ENCODE peak calls at places on chromosomes 5 and 9, in nine cellular contexts. S is PC-9; E is fibroblast of lung; K is CD4-positive, alpha-beta T cell; T is hepatocyte; F is A549; H is upper lobe of right lung; U is adipocyte; I is mucosa of descending colon. A is an unnamed sample. For H3K9me3, the result is how much of the 10 kb centered on the place peaks cover.

GRCh38 chr5:56415356-56415765 is 182.2 kb upstream of the ANKRD55 start:
- DNase-seq in T (peak), K (no peak), U (peak), E (peak), F (no peak), S (peak), H (no peak), I (peak), A (no peak)

GRCh38 chr9:99259231-99259918 is 37.3 kb downstream of the SEC61B start:
- DNase-seq in H (peak), K (peak), U (peak), I (peak), F (no peak), T (peak), S (peak), E (peak), A (peak)

GRCh38 chr9:93949694-93950449 is 5.3 kb downstream of the BARX1 start:
- DNase-seq in E (no peak), H (no peak), K (no peak), U (peak), I (no peak), T (no peak), F (no peak), S (no peak), A (no peak)

GRCh38 chr5:79636981-79637733 is 24.9 kb downstream of the TENT2 start:
- DNase-seq in T (no peak), H (no peak), F (no peak), E (no peak), K (no peak), S (no peak), I (no peak), U (peak), A (no peak)

GRCh38 chr5:127515693-127516440 is 1.6 kb upstream of the PRRC1 start:
- DNase-seq in E (no peak), S (no peak), H (no peak), T (no peak), K (no peak), I (no peak), F (no peak), U (no peak), A (no peak)

GRCh38 chr9:126164796-126165525 is 161.7 kb upstream of the MVB12B start:
- DNase-seq in F (no peak), E (no peak), S (no peak), T (no peak), I (no peak), K (no peak), H (peak), U (no peak), A (no peak)

GRCh38 chr5:139019880-139020279 is 144.7 kb upstream of the LRRTM2 start:
- DNase-seq in I (no peak), E (no peak), K (no peak), U (no peak), F (no peak), H (no peak), T (peak), S (no peak), A (no peak)

GRCh38 chr5:55932700-55933099 is 62.1 kb downstream of the IL6ST start:
- DNase-seq in F (no peak), I (no peak), T (no peak), K (no peak), U (no peak), S (no peak), E (no peak), H (no peak), A (no peak)

GRCh38 chr5:72654231-72654630 is 147.0 kb upstream of the ZNF366 start:
- DNase-seq in H (no peak), F (no peak), U (no peak), I (no peak), E (no peak), T (no peak), S (no peak), K (no peak), A (no peak)

GRCh38 chr9:7402704-7403389 is 396.7 kb downstream of the DMAC1 start:
- DNase-seq in I (no peak), F (no peak), E (peak), H (no peak), U (no peak), K (no peak), S (no peak), T (no peak), A (no peak)

GRCh38 chr9:81683214-81683613 is 6.1 kb downstream of the TLE1 start:
- DNase-seq in H (no peak), K (no peak), I (no peak), T (no peak), U (no peak), E (no peak), F (no peak), S (no peak), A (no peak)

GRCh38 chr9:132794730-132795380 is 83.2 kb downstream of the AK8 start:
- DNase-seq in H (no peak), U (no peak), K (no peak), S (no peak), E (no peak), I (peak), F (no peak), T (peak), A (no peak)

DNA sequence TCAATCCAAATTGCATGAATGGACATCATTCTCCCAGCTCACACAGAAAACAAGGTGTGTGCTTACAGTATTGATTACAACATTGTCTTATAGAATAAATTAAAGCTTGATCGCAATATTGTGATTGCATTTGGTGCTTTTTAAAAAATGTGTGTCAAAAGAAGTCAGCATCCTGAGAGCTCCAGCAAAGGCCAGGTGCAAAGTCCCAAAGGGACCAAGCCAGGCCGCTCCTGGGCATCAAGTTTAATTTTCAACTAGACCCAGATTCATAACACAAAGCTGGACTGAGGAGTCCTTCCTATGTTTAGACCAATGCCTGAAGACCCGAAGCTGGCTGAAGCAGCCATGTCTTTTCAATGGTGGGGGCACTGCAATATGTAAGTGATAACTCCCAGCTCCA is 295.6 kb downstream of the IRX2 start:
- DNase-seq in F (no peak), H (no peak), S (no peak), I (no peak), E (no peak), K (no peak), U (no peak), T (no peak), A (no peak)
- H3K9me3 ChIP-seq in F (under half), H (under half), S (under half), I (under half), E (under half), K (under half), U (under half), T (under half), A (under half)

GRCh38 chr5:165138261-165138660 is 1632.8 kb downstream of the MAT2B start:
- DNase-seq in F (no peak), U (no peak), I (no peak), K (no peak), H (no peak), T (no peak), E (peak), S (no peak), A (no peak)

GRCh38 chr5:165139262-165139661 is 1633.8 kb downstream of the MAT2B start:
- DNase-seq in U (no peak), T (no peak), E (no peak), H (no peak), I (no peak), K (no peak), S (no peak), F (no peak), A (no peak)

GRCh38 chr5:165139730-165140129 is 1634.3 kb downstream of the MAT2B start:
- DNase-seq in T (no peak), U (no peak), H (no peak), K (no peak), S (no peak), E (peak), F (no peak), I (no peak), A (no peak)

GRCh38 chr5:165135551-165135950 is 1630.1 kb downstream of the MAT2B start:
- DNase-seq in U (no peak), F (no peak), H (no peak), T (no peak), I (no peak), E (no peak), S (no peak), K (no peak), A (no peak)

GRCh38 chr5:165137701-165138100 is 1632.3 kb downstream of the MAT2B start:
- DNase-seq in K (no peak), H (no peak), E (no peak), U (no peak), F (no peak), I (no peak), S (no peak), T (no peak), A (no peak)
- H3K9me3 ChIP-seq in K (under half), H (under half), E (under half), U (under half), F (under half), I (under half), S (under half), T (under half), A (under half)

GRCh38 chr9:118751077-118751847 is 618.0 kb downstream of the BRINP1 start:
- DNase-seq in K (no peak), T (no peak), F (no peak), H (no peak), E (no peak), U (no peak), S (no peak), I (no peak), A (no peak)
- H3K9me3 ChIP-seq in K (under half), T (under half), F (under half), H (under half), E (under half), U (under half), S (under half), I (under half), A (under half)

GRCh38 chr5:178786424-178786823 is 56.0 kb upstream of the ZNF354A start:
- DNase-seq in T (no peak), S (no peak), I (no peak), E (no peak), F (peak), H (peak), U (no peak), K (no peak), A (no peak)
- H3K9me3 ChIP-seq in T (under half), S (under half), I (under half), E (under half), F (under half), H (under half), U (under half), K (under half), A (under half)

DNA sequence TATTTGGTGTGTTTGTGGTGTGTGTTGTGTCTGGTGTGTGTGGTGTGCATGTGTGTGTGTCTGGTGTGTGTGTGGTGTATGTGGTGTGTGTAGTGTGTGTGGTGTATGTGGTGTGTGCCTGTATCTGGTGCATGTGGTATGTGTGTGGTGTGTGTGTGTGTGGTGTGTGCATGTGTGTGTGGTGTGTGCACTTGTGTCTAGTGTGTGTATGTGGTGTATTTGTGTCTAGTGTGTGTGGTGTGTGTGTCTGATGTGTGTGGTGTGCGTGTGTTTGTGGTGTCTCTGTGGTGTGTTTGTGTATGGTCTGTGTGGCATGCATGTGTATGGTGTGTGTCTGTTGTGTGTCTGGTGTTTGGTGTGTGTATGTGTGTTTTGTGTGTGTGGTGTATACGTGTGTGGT is 71.1 kb downstream of the CACNA1B start:
- DNase-seq in S (no peak), F (no peak), T (no peak), I (no peak), K (no peak), E (no peak), U (no peak), H (no peak), A (no peak)
- H3K9me3 ChIP-seq in S (under half), F (under half), T (under half), I (under half), K (under half), E (under half), U (under half), H (under half), A (under half)

GRCh38 chr9:11011696-11012095 is 398.9 kb upstream of the PTPRD start:
- DNase-seq in K (no peak), U (no peak), F (no peak), T (no peak), S (no peak), I (no peak), H (no peak), E (no peak), A (no peak)
- H3K9me3 ChIP-seq in K (under half), U (under half), F (under half), T (under half), S (under half), I (under half), H (under half), E (under half), A (under half)

DNA sequence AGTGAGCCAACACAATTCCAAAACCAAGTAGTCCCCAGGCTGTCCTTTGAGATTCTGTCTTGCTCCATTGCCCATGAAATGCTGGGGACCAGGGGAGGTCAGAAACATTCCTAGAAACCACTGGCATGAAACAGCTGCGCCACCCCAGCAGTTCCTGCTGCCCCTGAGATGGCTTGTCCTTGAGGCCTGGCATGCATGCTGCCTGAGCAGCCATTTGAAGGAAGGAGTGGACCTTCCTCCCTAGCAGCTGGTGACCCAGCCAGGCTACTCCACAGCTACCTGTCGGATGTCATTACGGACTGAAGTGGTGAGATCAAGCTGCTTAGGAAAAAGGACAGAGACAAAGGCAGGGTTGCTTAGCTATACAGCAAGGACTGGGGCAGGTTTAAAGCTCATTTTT is 260.6 kb downstream of the DENND1A start:
- DNase-seq in K (no peak), T (no peak), U (peak), S (no peak), I (no peak), H (no peak), E (no peak), F (no peak), A (no peak)
- H3K9me3 ChIP-seq in K (under half), T (under half), U (under half), S (under half), I (under half), H (under half), E (under half), F (under half), A (under half)

GRCh38 chr5:45179686-45180085 is 370.9 kb downstream of the MRPS30 start:
- DNase-seq in I (no peak), K (no peak), F (no peak), U (no peak), T (no peak), E (no peak), H (no peak), S (no peak), A (no peak)
- H3K9me3 ChIP-seq in I (under half), K (under half), F (under half), U (under half), T (under half), E (under half), H (under half), S (under half), A (under half)

DNA sequence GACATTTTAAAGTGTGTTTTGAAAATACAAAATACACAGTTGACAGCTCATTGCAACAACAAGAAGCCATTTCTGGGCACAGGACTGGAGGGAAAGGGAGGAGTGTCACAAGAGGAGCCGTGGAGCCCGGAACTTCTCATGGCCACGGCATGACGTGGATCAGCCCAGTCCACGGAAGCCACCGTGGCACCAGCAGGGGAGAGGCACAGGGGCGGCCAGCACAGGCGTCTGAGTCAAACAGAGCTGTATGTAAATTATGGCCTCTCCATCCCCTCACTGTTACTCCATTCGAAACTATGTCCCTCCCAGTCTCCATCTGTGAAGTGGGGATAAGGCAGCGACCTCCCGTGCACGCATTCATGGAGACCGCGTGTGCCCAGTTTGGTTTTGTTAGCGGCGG is 165.6 kb upstream of the IRX2 start:
- DNase-seq in I (no peak), U (no peak), H (no peak), T (no peak), E (no peak), S (no peak), K (no peak), F (no peak), A (no peak)
- H3K9me3 ChIP-seq in I (half or more), U (under half), H (under half), T (under half), E (under half), S (under half), K (under half), F (under half), A (under half)

GRCh38 chr5:140791111-140791510 is 3.5 kb upstream of the PCDHA2 start:
- DNase-seq in K (no peak), U (no peak), S (no peak), T (no peak), I (no peak), E (no peak), F (no peak), H (no peak), A (no peak)
- H3K9me3 ChIP-seq in K (half or more), U (half or more), S (under half), T (under half), I (half or more), E (under half), F (under half), H (under half), A (under half)